ENCODE peak calls at places on chromosomes 4 and X, in seven cellular contexts. V, U, E, H, N, Y and A are unnamed samples.

GRCh38 chr4:8063974-8064563 is 94.5 kb downstream of the ABLIM2 start:
- DNase-seq in H (no peak), E (no peak), U (no peak), V (no peak), Y (no peak), N (no peak), A (no peak)

GRCh38 chr4:139457318-139457717 is 3.4 kb downstream of the RAB33B start:
- DNase-seq in U (no peak), V (no peak), E (no peak), Y (no peak), N (no peak), H (no peak), A (no peak)

GRCh38 chr4:37549003-37549402 is 137.2 kb downstream of the RELL1 start:
- DNase-seq in Y (no peak), V (no peak), U (peak), N (no peak), H (no peak), E (no peak), A (no peak)

GRCh38 chr4:184911310-184911709 is 85.5 kb upstream of the ACSL1 start:
- DNase-seq in H (no peak), N (no peak), U (peak), E (no peak), V (no peak), Y (peak), A (no peak)

GRCh38 chrX:42604302-42604701 is 173.7 kb downstream of the PPP1R2C start:
- DNase-seq in Y (no peak), N (no peak), H (no peak), U (no peak), V (no peak), E (no peak), A (no peak)

GRCh38 chr4:83535520-83535944 is 376 bp upstream of the GPAT3 start:
- DNase-seq in E (no peak), U (peak), N (peak), V (no peak), H (peak), Y (no peak), A (no peak)

GRCh38 chr4:90187148-90187884 is 60.1 kb downstream of the CCSER1 start:
- DNase-seq in N (no peak), Y (no peak), E (no peak), U (no peak), V (no peak), H (no peak), A (no peak)

GRCh38 chrX:39948564-39948963 is 149.2 kb downstream of the BCOR start:
- DNase-seq in H (no peak), N (peak), V (no peak), E (no peak), U (no peak), Y (no peak), A (no peak)

GRCh38 chrX:74449322-74449936 is 28.1 kb downstream of the SLC16A2 start:
- DNase-seq in N (no peak), U (peak), E (no peak), Y (no peak), H (no peak), V (no peak), A (no peak)

GRCh38 chr4:40693946-40694345 is 55.8 kb upstream of the NSUN7 start:
- DNase-seq in V (no peak), H (no peak), E (no peak), Y (no peak), U (no peak), N (no peak), A (no peak)

GRCh38 chr4:165905405-165906027 is 32.5 kb downstream of the TLL1 start:
- DNase-seq in V (no peak), Y (peak), H (no peak), U (no peak), N (no peak), E (no peak), A (no peak)